ENCODE peak calls at places on chromosomes 1 and 21, in four cellular contexts. V, U, P and J are unnamed samples.

GRCh38 chr1:80966266-80966665 is 834.5 kb upstream of the ADGRL2 start:
- DNase-seq in U (no peak), V (no peak), P (no peak), J (no peak)

GRCh38 chr1:66539491-66539890 is 5.5 kb downstream of the SGIP1 start:
- DNase-seq in P (no peak), U (no peak), V (no peak), J (no peak)

GRCh38 chr1:66494488-66494887 is 39.5 kb upstream of the SGIP1 start:
- DNase-seq in V (no peak), P (no peak), U (no peak), J (no peak)

GRCh38 chr21:43845386-43845785 is 19.6 kb upstream of the AGPAT3 start:
- DNase-seq in U (no peak), V (no peak), P (no peak), J (no peak)

GRCh38 chr1:210332233-210332632 is 3.5 kb downstream of the HHAT start:
- DNase-seq in P (no peak), U (peak; percentile 73), V (no peak), J (peak; percentile 17)

GRCh38 chr21:29287383-29287782 is 11.3 kb upstream of the BACH1 start:
- DNase-seq in P (no peak), U (no peak), V (no peak), J (no peak)

GRCh38 chr1:206897175-206897574 is at the start of gene IL24:
- DNase-seq in U (no peak), P (no peak), V (no peak), J (no peak)

GRCh38 chr1:35220976-35221375 is 28.0 kb upstream of the SFPQ start:
- DNase-seq in V (no peak), P (no peak), U (peak; percentile 7), J (no peak)

GRCh38 chr1:53734650-53735211 is 4.2 kb downstream of the GLIS1 start:
- DNase-seq in U (no peak), P (no peak), V (no peak), J (no peak)

GRCh38 chr1:111275079-111275478 is 15.6 kb upstream of the CHIA start:
- DNase-seq in U (no peak), V (no peak), P (no peak), J (no peak)

GRCh38 chr1:193932979-193933378 is 746.6 kb upstream of the B3GALT2 start:
- DNase-seq in U (no peak), V (no peak), P (no peak), J (no peak)

GRCh38 chr1:221725683-221726330 is 16.1 kb downstream of the DUSP10 start:
- DNase-seq in P (no peak), U (no peak), V (no peak), J (no peak)

GRCh38 chr1:170836146-170836545 is 99.2 kb upstream of the MROH9 start:
- DNase-seq in V (no peak), P (no peak), U (no peak), J (no peak)

GRCh38 chr1:226406401-226406881 is 1.5 kb downstream of the PARP1 start:
- DNase-seq in U (peak; percentile 20), P (no peak), V (no peak), J (no peak)

GRCh38 chr1:232981161-232981560 is 30.8 kb downstream of the NTPCR start:
- DNase-seq in V (no peak), P (no peak), U (no peak), J (no peak)

GRCh38 chr1:102588536-102588935 is 519.8 kb downstream of the COL11A1 start:
- DNase-seq in U (no peak), P (no peak), V (no peak), J (no peak)

GRCh38 chr1:201072149-201072548 is 40.1 kb downstream of the CACNA1S start:
- DNase-seq in U (no peak), P (no peak), V (no peak), J (no peak)

GRCh38 chr1:83799474-83800085 is 199.4 kb downstream of the TTLL7 start:
- DNase-seq in U (no peak), P (no peak), V (no peak), J (no peak)

GRCh38 chr1:245501635-245502034 is 346.9 kb downstream of the KIF26B start:
- DNase-seq in V (no peak), U (no peak), P (no peak), J (no peak)

GRCh38 chr21:26972131-26972707 is 5.3 kb upstream of the ADAMTS5 start:
- DNase-seq in U (no peak), V (no peak), P (no peak), J (no peak)

GRCh38 chr1:24870551-24871195 is 59.4 kb downstream of the RUNX3 start:
- DNase-seq in V (no peak), U (no peak), P (peak; percentile 45), J (no peak)

GRCh38 chr1:226444901-226445300 is 37.0 kb upstream of the PARP1 start:
- DNase-seq in V (no peak), U (peak; percentile 78), P (no peak), J (peak; percentile 43)

GRCh38 chr21:26982767-26983166 is 15.9 kb upstream of the ADAMTS5 start:
- DNase-seq in P (no peak), U (no peak), V (no peak), J (no peak)

GRCh38 chr1:202698276-202698675 is 12.0 kb downstream of the SYT2 start:
- DNase-seq in P (no peak), V (no peak), U (no peak), J (no peak)

GRCh38 chr1:69567847-69568434 is at the start of gene LRRC7:
- DNase-seq in U (no peak), V (peak; percentile 20), P (no peak), J (no peak)

GRCh38 chr1:234921266-234922062 is 207.2 kb downstream of the TOMM20 start:
- DNase-seq in P (no peak), V (peak; percentile 72), U (no peak), J (no peak)

DNA sequence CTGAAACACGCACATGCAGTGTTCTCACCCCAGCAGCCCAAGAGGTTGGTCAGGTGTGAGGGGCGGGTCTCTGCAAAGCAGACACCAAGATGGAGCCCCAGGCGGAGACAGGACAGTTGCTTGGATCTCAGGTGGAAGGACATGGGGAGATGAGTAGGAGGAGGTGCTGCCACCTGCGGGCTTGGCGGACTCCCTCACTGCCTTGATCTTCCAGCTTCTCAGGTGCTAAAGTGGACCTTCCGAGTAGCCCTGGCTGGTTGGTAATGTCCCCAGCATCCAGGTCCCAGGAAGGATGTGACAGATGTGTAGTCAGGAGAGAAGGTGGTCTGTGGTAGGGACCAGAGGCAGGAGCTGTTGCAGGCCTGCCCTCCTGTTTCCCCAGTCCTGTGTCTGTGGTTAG is 114.1 kb downstream of the AJAP1 start:
- DNase-seq in P (no peak), V (no peak), U (no peak), J (no peak)
- H3K9me3 ChIP-seq in P (no peaks in the 10 kb centered on the region), V (no peaks in the 10 kb centered on the region), U (no peaks in the 10 kb centered on the region), J (no peaks in the 10 kb centered on the region)

GRCh38 chr1:217136895-217137205 is 413.6 kb upstream of the ESRRG start:
- DNase-seq in U (no peak), P (no peak), V (no peak), J (no peak)

GRCh38 chr1:217134857-217135568 is 411.8 kb upstream of the ESRRG start:
- DNase-seq in P (no peak), V (no peak), U (no peak), J (no peak)

GRCh38 chr1:217135569-217135915 is 412.3 kb upstream of the ESRRG start:
- DNase-seq in P (no peak), V (no peak), U (no peak), J (no peak)

GRCh38 chr1:217137210-217137871 is 414.1 kb upstream of the ESRRG start:
- DNase-seq in P (no peak), U (no peak), V (no peak), J (no peak)

DNA sequence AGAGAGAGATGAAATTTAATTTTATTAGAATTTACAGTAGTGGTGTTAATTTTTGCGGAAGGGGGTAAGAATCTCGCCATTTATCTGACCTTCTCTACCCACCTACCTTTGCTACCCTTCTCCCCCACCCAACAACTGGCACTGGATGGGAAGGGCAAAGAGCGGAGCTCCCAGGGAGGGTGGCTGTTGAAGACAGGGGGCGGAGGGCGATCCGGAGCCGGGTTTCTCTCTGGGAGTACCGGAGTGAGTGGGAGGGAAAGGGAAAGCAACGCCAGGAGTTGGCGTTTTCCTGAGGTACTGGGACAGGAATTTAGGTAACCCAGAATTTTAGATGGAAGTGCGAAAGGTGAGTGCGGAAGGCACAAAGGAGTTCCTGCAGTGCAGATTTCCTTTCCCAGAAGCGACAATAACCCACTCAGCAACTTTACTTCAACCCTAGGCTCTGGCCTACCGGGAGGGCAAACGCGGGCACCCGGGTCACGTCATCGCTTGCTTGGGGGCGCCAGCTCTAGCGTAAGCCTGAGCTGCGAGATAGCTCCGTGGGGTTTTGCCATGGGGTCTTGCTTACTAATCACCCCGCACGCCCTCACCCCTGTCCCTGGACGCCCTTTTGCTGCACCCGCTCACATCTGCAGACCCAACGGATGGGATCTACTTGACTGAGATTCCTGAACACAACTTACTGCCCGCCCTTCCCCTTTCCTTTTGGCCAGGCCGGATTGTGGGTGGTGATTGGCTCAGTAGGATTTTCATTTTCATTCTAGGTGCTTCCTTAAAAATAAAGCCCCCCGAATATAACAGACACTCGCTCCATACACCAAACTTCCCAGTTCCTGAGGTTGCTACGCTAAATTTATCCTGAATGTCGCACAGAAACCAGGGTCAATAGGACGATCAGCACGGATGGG is 413.0 kb upstream of the ESRRG start:
- DNase-seq in V (no peak), U (no peak), P (no peak), J (no peak)
- H3K9me3 ChIP-seq in V (no peaks in the 10 kb centered on the region), U (no peaks in the 10 kb centered on the region), P (no peaks in the 10 kb centered on the region), J (no peaks in the 10 kb centered on the region)

GRCh38 chr1:228236744-228237143 is 28.9 kb downstream of the OBSCN start:
- DNase-seq in U (no peak), V (no peak), P (no peak), J (no peak)
- H3K9me3 ChIP-seq in U (no peaks in the 10 kb centered on the region), V (no peaks in the 10 kb centered on the region), P (no peaks in the 10 kb centered on the region), J (no peaks in the 10 kb centered on the region)

DNA sequence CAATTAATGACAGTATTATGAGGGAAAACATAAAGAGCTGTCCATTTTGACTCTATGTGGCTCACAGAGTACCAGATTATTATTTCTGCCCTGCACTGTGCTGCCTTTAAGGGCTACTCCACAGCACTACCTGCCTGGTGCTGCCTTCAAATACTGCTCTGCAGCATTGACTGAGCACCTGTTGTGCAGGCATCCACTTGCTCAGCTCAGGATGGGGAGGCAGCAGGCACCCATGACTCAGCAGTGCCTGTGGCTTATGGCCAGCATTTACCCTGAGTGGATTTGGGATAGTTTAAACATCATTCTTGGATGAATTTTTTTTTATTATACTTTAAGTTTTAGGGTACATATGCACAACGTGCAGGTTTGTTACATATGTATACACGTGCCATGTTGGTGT is 953 bp upstream of the KPRP start:
- DNase-seq in P (no peak), U (no peak), V (no peak), J (no peak)
- H3K9me3 ChIP-seq in P (no peaks in the 10 kb centered on the region), U (no peaks in the 10 kb centered on the region), V (no peaks in the 10 kb centered on the region), J (no peaks in the 10 kb centered on the region)

GRCh38 chr21:9772348-9772672 is 749.1 kb upstream of the TPTE start:
- DNase-seq in P (no peak), V (no peak), U (no peak), J (no peak)

DNA sequence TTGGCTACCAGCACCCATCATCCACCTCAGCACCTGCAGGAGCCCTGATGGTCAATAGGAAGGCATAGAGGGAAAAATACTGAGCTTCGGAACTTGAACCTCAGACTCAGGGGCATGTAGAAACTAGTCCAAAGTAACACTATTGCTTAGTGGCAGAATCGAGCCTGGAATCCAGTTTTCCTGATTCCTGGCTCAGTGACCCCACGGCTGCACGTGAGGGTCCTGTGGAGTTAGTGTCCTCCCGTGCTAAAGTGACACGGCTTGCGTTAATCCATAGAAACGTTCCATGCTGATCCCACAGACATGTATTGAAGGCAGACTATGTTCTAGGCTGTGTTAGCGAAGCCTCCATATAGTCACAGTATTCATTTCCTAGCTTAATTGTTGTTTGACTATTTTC is 747.0 kb upstream of the TPTE start:
- DNase-seq in U (no peak), V (no peak), P (no peak), J (no peak)
- H3K9me3 ChIP-seq in U (peaks cover 5% of the 10 kb centered on the region), V (no peaks in the 10 kb centered on the region), P (peaks cover 10% of the 10 kb centered on the region), J (peaks cover 3% of the 10 kb centered on the region)